ENCODE peak calls at places on chromosomes 1 and 21, in four cellular contexts. One of them, this sample, is unnamed.

GRCh38 chr21:37780991-37781983 is 135.0 kb downstream of the KCNJ6 start:
- ATAC-seq in omental fat pad: no peak
- ATAC-seq in activated naive CD4-positive, alpha-beta T cell treated with anti-CD3 and anti-CD28 coated beads, Interleukin-2, amount 50 U/mL, for 72 hours: no peak
- ATAC-seq in HepG2: no peak
- ATAC-seq in this sample: no peak

GRCh38 chr21:31161157-31161556 is 122.9 kb upstream of the KRTAP19-8 start:
- ATAC-seq in omental fat pad: no peak
- ATAC-seq in activated naive CD4-positive, alpha-beta T cell treated with anti-CD3 and anti-CD28 coated beads, Interleukin-2, amount 50 U/mL, for 72 hours: peak; percentile 62
- ATAC-seq in HepG2: no peak
- ATAC-seq in this sample: no peak

GRCh38 chr1:236736761-236737160 is 50.5 kb downstream of the ACTN2 start:
- ATAC-seq in omental fat pad: no peak
- ATAC-seq in activated naive CD4-positive, alpha-beta T cell treated with anti-CD3 and anti-CD28 coated beads, Interleukin-2, amount 50 U/mL, for 72 hours: no peak
- ATAC-seq in HepG2: no peak
- ATAC-seq in this sample: no peak

GRCh38 chr21:28636988-28637691 is 355.5 kb downstream of the LTN1 start:
- ATAC-seq in omental fat pad: no peak
- ATAC-seq in activated naive CD4-positive, alpha-beta T cell treated with anti-CD3 and anti-CD28 coated beads, Interleukin-2, amount 50 U/mL, for 72 hours: peak; percentile 89
- ATAC-seq in HepG2: no peak
- ATAC-seq in this sample: no peak

GRCh38 chr1:210816136-210816535 is 317.8 kb downstream of the KCNH1 start:
- ATAC-seq in omental fat pad: no peak
- ATAC-seq in activated naive CD4-positive, alpha-beta T cell treated with anti-CD3 and anti-CD28 coated beads, Interleukin-2, amount 50 U/mL, for 72 hours: no peak
- ATAC-seq in HepG2: no peak
- ATAC-seq in this sample: no peak

GRCh38 chr1:147598631-147599361 is 57.5 kb downstream of the BCL9 start:
- ATAC-seq in omental fat pad: peak; percentile 26
- ATAC-seq in activated naive CD4-positive, alpha-beta T cell treated with anti-CD3 and anti-CD28 coated beads, Interleukin-2, amount 50 U/mL, for 72 hours: peak; percentile 7
- ATAC-seq in HepG2: peak; percentile 58
- ATAC-seq in this sample: peak; percentile 11

GRCh38 chr1:12314328-12314903 is 84.6 kb downstream of the VPS13D start:
- ATAC-seq in omental fat pad: no peak
- ATAC-seq in activated naive CD4-positive, alpha-beta T cell treated with anti-CD3 and anti-CD28 coated beads, Interleukin-2, amount 50 U/mL, for 72 hours: no peak
- ATAC-seq in HepG2: no peak
- ATAC-seq in this sample: no peak

GRCh38 chr1:216686860-216687545 is 36.2 kb downstream of the ESRRG start:
- ATAC-seq in omental fat pad: no peak
- ATAC-seq in activated naive CD4-positive, alpha-beta T cell treated with anti-CD3 and anti-CD28 coated beads, Interleukin-2, amount 50 U/mL, for 72 hours: no peak
- ATAC-seq in HepG2: no peak
- ATAC-seq in this sample: no peak

GRCh38 chr1:55827350-55827749 is 612.2 kb upstream of the USP24 start:
- ATAC-seq in omental fat pad: peak; percentile 77
- ATAC-seq in activated naive CD4-positive, alpha-beta T cell treated with anti-CD3 and anti-CD28 coated beads, Interleukin-2, amount 50 U/mL, for 72 hours: no peak
- ATAC-seq in HepG2: no peak
- ATAC-seq in this sample: peak; percentile 75

GRCh38 chr1:18458133-18458750 is 22.5 kb upstream of the KLHDC7A start:
- ATAC-seq in omental fat pad: no peak
- ATAC-seq in activated naive CD4-positive, alpha-beta T cell treated with anti-CD3 and anti-CD28 coated beads, Interleukin-2, amount 50 U/mL, for 72 hours: no peak
- ATAC-seq in HepG2: no peak
- ATAC-seq in this sample: no peak

GRCh38 chr21:45826733-45827692 is 154.6 kb upstream of the COL6A1 start:
- ATAC-seq in omental fat pad: no peak
- ATAC-seq in activated naive CD4-positive, alpha-beta T cell treated with anti-CD3 and anti-CD28 coated beads, Interleukin-2, amount 50 U/mL, for 72 hours: peak; percentile 43
- ATAC-seq in HepG2: no peak
- ATAC-seq in this sample: no peak

GRCh38 chr1:62198781-62199125 is 4.1 kb downstream of the L1TD1 start:
- ATAC-seq in omental fat pad: no peak
- ATAC-seq in activated naive CD4-positive, alpha-beta T cell treated with anti-CD3 and anti-CD28 coated beads, Interleukin-2, amount 50 U/mL, for 72 hours: no peak
- ATAC-seq in HepG2: peak; percentile 81
- ATAC-seq in this sample: no peak

GRCh38 chr1:225733254-225733653 is 44.4 kb upstream of the SRP9 start:
- ATAC-seq in omental fat pad: no peak
- ATAC-seq in activated naive CD4-positive, alpha-beta T cell treated with anti-CD3 and anti-CD28 coated beads, Interleukin-2, amount 50 U/mL, for 72 hours: no peak
- ATAC-seq in HepG2: no peak
- ATAC-seq in this sample: no peak

GRCh38 chr1:209427277-209427676 is 156.2 kb upstream of the CAMK1G start:
- ATAC-seq in omental fat pad: no peak
- ATAC-seq in activated naive CD4-positive, alpha-beta T cell treated with anti-CD3 and anti-CD28 coated beads, Interleukin-2, amount 50 U/mL, for 72 hours: no peak
- ATAC-seq in HepG2: no peak
- ATAC-seq in this sample: no peak

GRCh38 chr1:203744008-203744972 is 20.7 kb upstream of the LAX1 start:
- ATAC-seq in omental fat pad: peak; percentile 62
- ATAC-seq in activated naive CD4-positive, alpha-beta T cell treated with anti-CD3 and anti-CD28 coated beads, Interleukin-2, amount 50 U/mL, for 72 hours: peak; percentile 50
- ATAC-seq in HepG2: no peak
- ATAC-seq in this sample: peak; percentile 89

GRCh38 chr1:200478239-200478623 is 68.4 kb upstream of the ZNF281 start:
- ATAC-seq in omental fat pad: no peak
- ATAC-seq in activated naive CD4-positive, alpha-beta T cell treated with anti-CD3 and anti-CD28 coated beads, Interleukin-2, amount 50 U/mL, for 72 hours: no peak
- ATAC-seq in HepG2: no peak
- ATAC-seq in this sample: no peak

GRCh38 chr1:42319871-42320484 is 15.1 kb downstream of the FOXJ3 start:
- ATAC-seq in omental fat pad: no peak
- ATAC-seq in activated naive CD4-positive, alpha-beta T cell treated with anti-CD3 and anti-CD28 coated beads, Interleukin-2, amount 50 U/mL, for 72 hours: no peak
- ATAC-seq in HepG2: peak; percentile 30
- ATAC-seq in this sample: no peak

GRCh38 chr1:85718678-85719340 is 10.6 kb upstream of the ZNHIT6 start:
- ATAC-seq in omental fat pad: no peak
- ATAC-seq in activated naive CD4-positive, alpha-beta T cell treated with anti-CD3 and anti-CD28 coated beads, Interleukin-2, amount 50 U/mL, for 72 hours: no peak
- ATAC-seq in HepG2: no peak
- ATAC-seq in this sample: no peak

GRCh38 chr1:54230507-54231339 is 30.8 kb downstream of the MRPL37 start:
- ATAC-seq in omental fat pad: no peak
- ATAC-seq in activated naive CD4-positive, alpha-beta T cell treated with anti-CD3 and anti-CD28 coated beads, Interleukin-2, amount 50 U/mL, for 72 hours: peak; percentile 68
- ATAC-seq in HepG2: no peak
- ATAC-seq in this sample: no peak

GRCh38 chr1:118993712-118994049 is 5.5 kb upstream of the TBX15 start:
- ATAC-seq in omental fat pad: no peak
- ATAC-seq in activated naive CD4-positive, alpha-beta T cell treated with anti-CD3 and anti-CD28 coated beads, Interleukin-2, amount 50 U/mL, for 72 hours: no peak
- ATAC-seq in HepG2: no peak
- ATAC-seq in this sample: no peak

GRCh38 chr1:51776408-51776807 is 102.1 kb downstream of the NRDC start:
- ATAC-seq in omental fat pad: no peak
- ATAC-seq in activated naive CD4-positive, alpha-beta T cell treated with anti-CD3 and anti-CD28 coated beads, Interleukin-2, amount 50 U/mL, for 72 hours: no peak
- ATAC-seq in HepG2: no peak
- ATAC-seq in this sample: no peak

GRCh38 chr1:169046671-169047070 is 59.8 kb upstream of the ATP1B1 start:
- ATAC-seq in omental fat pad: no peak
- ATAC-seq in activated naive CD4-positive, alpha-beta T cell treated with anti-CD3 and anti-CD28 coated beads, Interleukin-2, amount 50 U/mL, for 72 hours: no peak
- ATAC-seq in HepG2: no peak
- ATAC-seq in this sample: no peak

GRCh38 chr1:151144474-151145157 is 1.8 kb downstream of the SEMA6C start:
- ATAC-seq in omental fat pad: no peak
- ATAC-seq in activated naive CD4-positive, alpha-beta T cell treated with anti-CD3 and anti-CD28 coated beads, Interleukin-2, amount 50 U/mL, for 72 hours: no peak
- ATAC-seq in HepG2: no peak
- ATAC-seq in this sample: no peak

GRCh38 chr1:25468037-25468436 is 37.3 kb downstream of the MACO1 start:
- ATAC-seq in omental fat pad: no peak
- ATAC-seq in activated naive CD4-positive, alpha-beta T cell treated with anti-CD3 and anti-CD28 coated beads, Interleukin-2, amount 50 U/mL, for 72 hours: no peak
- ATAC-seq in HepG2: no peak
- ATAC-seq in this sample: no peak

GRCh38 chr1:89454845-89455521 is 69.6 kb upstream of the LRRC8B start:
- ATAC-seq in omental fat pad: no peak
- ATAC-seq in activated naive CD4-positive, alpha-beta T cell treated with anti-CD3 and anti-CD28 coated beads, Interleukin-2, amount 50 U/mL, for 72 hours: peak; percentile 25
- ATAC-seq in HepG2: peak; percentile 87
- ATAC-seq in this sample: peak; percentile 43

GRCh38 chr1:68136187-68136586 is 85.8 kb upstream of the DIRAS3 start:
- ATAC-seq in omental fat pad: no peak
- ATAC-seq in activated naive CD4-positive, alpha-beta T cell treated with anti-CD3 and anti-CD28 coated beads, Interleukin-2, amount 50 U/mL, for 72 hours: no peak
- ATAC-seq in HepG2: no peak
- ATAC-seq in this sample: no peak

GRCh38 chr1:189962171-189962570 is 515.5 kb downstream of the BRINP3 start:
- ATAC-seq in omental fat pad: peak; percentile 96
- ATAC-seq in activated naive CD4-positive, alpha-beta T cell treated with anti-CD3 and anti-CD28 coated beads, Interleukin-2, amount 50 U/mL, for 72 hours: no peak
- ATAC-seq in HepG2: no peak
- ATAC-seq in this sample: peak; percentile 76

GRCh38 chr1:9111957-9112356 is 16.9 kb downstream of the GPR157 start:
- ATAC-seq in omental fat pad: no peak
- ATAC-seq in activated naive CD4-positive, alpha-beta T cell treated with anti-CD3 and anti-CD28 coated beads, Interleukin-2, amount 50 U/mL, for 72 hours: peak; percentile 84
- ATAC-seq in HepG2: peak; percentile 7
- ATAC-seq in this sample: no peak

GRCh38 chr1:97796716-97797115 is 124.1 kb downstream of the DPYD start:
- ATAC-seq in omental fat pad: no peak
- ATAC-seq in activated naive CD4-positive, alpha-beta T cell treated with anti-CD3 and anti-CD28 coated beads, Interleukin-2, amount 50 U/mL, for 72 hours: no peak
- ATAC-seq in HepG2: no peak
- ATAC-seq in this sample: no peak

GRCh38 chr1:25945756-25946155 is 39.5 kb upstream of the STMN1 start:
- ATAC-seq in omental fat pad: no peak
- ATAC-seq in activated naive CD4-positive, alpha-beta T cell treated with anti-CD3 and anti-CD28 coated beads, Interleukin-2, amount 50 U/mL, for 72 hours: no peak
- ATAC-seq in HepG2: no peak
- ATAC-seq in this sample: no peak

GRCh38 chr1:83026745-83027144 is 972.2 kb downstream of the TTLL7 start:
- ATAC-seq in omental fat pad: no peak
- ATAC-seq in activated naive CD4-positive, alpha-beta T cell treated with anti-CD3 and anti-CD28 coated beads, Interleukin-2, amount 50 U/mL, for 72 hours: peak; percentile 72
- ATAC-seq in HepG2: no peak
- ATAC-seq in this sample: no peak

GRCh38 chr1:109151591-109151990 is 37.7 kb downstream of the ELAPOR1 start:
- ATAC-seq in omental fat pad: no peak
- ATAC-seq in activated naive CD4-positive, alpha-beta T cell treated with anti-CD3 and anti-CD28 coated beads, Interleukin-2, amount 50 U/mL, for 72 hours: no peak
- ATAC-seq in HepG2: peak; percentile 4
- ATAC-seq in this sample: no peak

GRCh38 chr1:148362141-148362929 is 120.8 kb downstream of the PPIAL4G start:
- ATAC-seq in omental fat pad: no peak
- ATAC-seq in activated naive CD4-positive, alpha-beta T cell treated with anti-CD3 and anti-CD28 coated beads, Interleukin-2, amount 50 U/mL, for 72 hours: peak; percentile 85
- ATAC-seq in HepG2: no peak
- ATAC-seq in this sample: no peak